ENCODE peak calls at places on chromosome 10, in seven cellular contexts. N is ovary, G is foreskin fibroblast, D is neural progenitor cell, X is hepatocyte, K is Peyer's patch, Z is cardiac muscle cell. S is an unnamed sample.

GRCh38 chr10:112554263-112554662 is 107.2 kb downstream of the VTI1A start:
- DNase-seq in N (no peak), G (no peak), D (no peak), X (no peak), K (no peak), Z (no peak), S (no peak)

GRCh38 chr10:29377333-29377961 is 88.6 kb downstream of the LYZL1 start:
- DNase-seq in N (no peak), G (peak; percentile 6), D (peak; percentile 29), X (peak; percentile 53), K (no peak), Z (peak; percentile 56), S (peak; percentile 59)

GRCh38 chr10:53702489-53702888 is 929.9 kb upstream of the MBL2 start:
- DNase-seq in N (no peak), G (no peak), D (no peak), X (no peak), K (no peak), Z (peak; percentile 87), S (no peak)

GRCh38 chr10:123134915-123135414 is 805 bp upstream of the HMX3 start:
- DNase-seq in N (no peak), G (no peak), D (peak; percentile 22), X (no peak), K (no peak), Z (no peak), S (no peak)

GRCh38 chr10:129593953-129594352 is 126.9 kb downstream of the MGMT start:
- DNase-seq in N (no peak), G (no peak), D (no peak), X (no peak), K (no peak), Z (no peak), S (peak; percentile 19)

GRCh38 chr10:43238462-43238861 is 28.4 kb downstream of the RASGEF1A start:
- DNase-seq in N (no peak), G (no peak), D (no peak), X (no peak), K (no peak), Z (no peak), S (no peak)

GRCh38 chr10:102917314-102917961 is 656 bp upstream of the CNNM2 start:
- DNase-seq in N (peak; percentile 77), G (peak; percentile 40), D (peak; percentile 95), X (peak; percentile 92), K (peak; percentile 87), Z (peak; percentile 89), S (peak; percentile 91)

GRCh38 chr10:4058514-4059029 is 273.6 kb upstream of the KLF6 start:
- DNase-seq in N (no peak), G (no peak), D (no peak), X (no peak), K (no peak), Z (no peak), S (no peak)

GRCh38 chr10:34489436-34489835 is 325.7 kb downstream of the PARD3 start:
- DNase-seq in N (no peak), G (no peak), D (no peak), X (no peak), K (no peak), Z (no peak), S (no peak)

GRCh38 chr10:36624551-36625100 is 500.8 kb upstream of the ANKRD30A start:
- DNase-seq in N (no peak), G (no peak), D (no peak), X (no peak), K (no peak), Z (no peak), S (no peak)

GRCh38 chr10:44458671-44459403 is 73.9 kb upstream of the CXCL12 start:
- DNase-seq in N (no peak), G (no peak), D (no peak), X (no peak), K (no peak), Z (no peak), S (no peak)

GRCh38 chr10:96043895-96044580 is 655 bp downstream of the CCNJ start:
- DNase-seq in N (peak; percentile 25), G (peak; percentile 45), D (peak; percentile 71), X (peak; percentile 65), K (peak; percentile 75), Z (peak; percentile 79), S (peak; percentile 69)

GRCh38 chr10:43403911-43404674 is 4.9 kb downstream of the HNRNPF start:
- DNase-seq in N (no peak), G (no peak), D (no peak), X (no peak), K (no peak), Z (no peak), S (no peak)

GRCh38 chr10:130026670-130027456 is 62.8 kb upstream of the EBF3 start:
- DNase-seq in N (no peak), G (no peak), D (no peak), X (no peak), K (no peak), Z (no peak), S (no peak)

GRCh38 chr10:25813511-25813910 is 120.5 kb upstream of the MYO3A start:
- DNase-seq in N (no peak), G (no peak), D (no peak), X (no peak), K (no peak), Z (no peak), S (no peak)

GRCh38 chr10:127148066-127148932 is 48.1 kb downstream of the INSYN2A start:
- DNase-seq in N (no peak), G (peak; percentile 87), D (no peak), X (no peak), K (no peak), Z (no peak), S (no peak)

GRCh38 chr10:95287281-95287680 is 3.5 kb downstream of the PDLIM1 start:
- DNase-seq in N (no peak), G (no peak), D (no peak), X (no peak), K (no peak), Z (no peak), S (no peak)

GRCh38 chr10:132036887-132037675 is 28.7 kb upstream of the JAKMIP3 start:
- DNase-seq in N (no peak), G (no peak), D (peak; percentile 56), X (no peak), K (no peak), Z (peak; percentile 26), S (no peak)

GRCh38 chr10:68550747-68551411 is 9.3 kb upstream of the TET1 start:
- DNase-seq in N (peak; percentile 18), G (peak; percentile 67), D (peak; percentile 87), X (peak; percentile 76), K (no peak), Z (peak; percentile 77), S (peak; percentile 89)

GRCh38 chr10:93844979-93845626 is 48.7 kb upstream of the SLC35G1 start:
- DNase-seq in N (no peak), G (no peak), D (no peak), X (no peak), K (no peak), Z (no peak), S (no peak)

GRCh38 chr10:59025981-59026730 is 150.3 kb upstream of the PHYHIPL start:
- DNase-seq in N (no peak), G (no peak), D (no peak), X (peak; percentile 18), K (no peak), Z (no peak), S (no peak)

GRCh38 chr10:5942471-5942870 is 34.9 kb downstream of the IL15RA start:
- DNase-seq in N (no peak), G (no peak), D (no peak), X (no peak), K (no peak), Z (no peak), S (no peak)

GRCh38 chr10:4865945-4866661 is 40.1 kb downstream of the AKR1E2 start:
- DNase-seq in N (no peak), G (no peak), D (no peak), X (no peak), K (no peak), Z (no peak), S (no peak)

GRCh38 chr10:72044417-72045041 is 43.8 kb downstream of the SPOCK2 start:
- DNase-seq in N (peak; percentile 67), G (no peak), D (peak; percentile 37), X (peak; percentile 50), K (no peak), Z (no peak), S (no peak)
- H3K4me3 ChIP-seq in N (no peak overlapping the region), G (no peak overlapping the region), D (no peak overlapping the region), X (no peak overlapping the region), K (no peak overlapping the region), Z (no peak overlapping the region), S (no peak overlapping the region)

GRCh38 chr10:79435271-79436065 is 10.0 kb downstream of the ZCCHC24 start:
- DNase-seq in N (peak; percentile 79), G (no peak), D (peak; percentile 41), X (no peak), K (no peak), Z (peak; percentile 48), S (no peak)
- H3K4me3 ChIP-seq in N (peak overlapping the region; percentile 40), G (peak overlapping the region; percentile 24), D (no peak overlapping the region), X (no peak overlapping the region), K (no peak overlapping the region), Z (no peak overlapping the region), S (no peak overlapping the region)

DNA sequence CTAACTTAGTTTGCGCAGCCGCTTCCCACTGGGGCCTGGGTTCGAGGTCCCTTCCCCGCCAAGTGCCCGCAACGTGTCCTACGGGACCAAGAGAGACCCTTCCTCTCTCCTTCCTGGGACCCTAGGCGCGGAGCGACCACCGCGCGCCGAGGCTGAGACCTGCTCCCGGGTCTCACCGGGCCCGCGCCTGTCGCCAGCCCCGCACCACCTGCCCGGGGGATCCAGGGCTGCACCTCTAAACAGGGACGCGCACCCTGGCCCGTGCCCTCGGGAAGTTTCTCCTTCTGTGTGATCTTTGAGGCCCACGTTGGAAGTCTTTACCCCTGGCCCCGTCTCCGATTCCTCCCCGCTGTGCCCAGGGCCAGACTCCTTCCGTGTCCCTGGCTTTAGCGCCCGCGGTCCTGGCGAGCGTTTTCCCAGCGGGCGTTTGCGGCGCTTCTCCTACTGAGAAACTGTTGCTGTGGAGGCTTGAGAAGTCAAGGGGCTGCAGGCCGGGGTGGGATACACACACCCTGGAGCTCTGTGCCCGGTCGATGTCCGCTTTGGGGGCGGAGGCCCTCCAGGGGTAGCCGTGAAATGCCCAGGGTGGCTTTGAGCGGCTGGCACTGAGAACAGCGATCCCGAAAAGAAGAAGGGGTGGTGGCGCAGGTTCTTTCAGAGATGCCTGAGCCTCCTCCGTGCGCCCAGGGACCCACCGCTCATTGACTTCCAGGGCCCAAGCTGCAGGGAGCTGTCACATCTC is 575 bp downstream of the PLPP4 start:
- DNase-seq in N (no peak), G (no peak), D (peak; percentile 32), X (no peak), K (no peak), Z (no peak), S (no peak)
- H3K4me3 ChIP-seq in N (peak overlapping the region; percentile 39), G (peak overlapping the region; percentile 47), D (peak overlapping the region; percentile 56), X (peak overlapping the region; percentile 36), K (peak overlapping the region; percentile 22), Z (peak overlapping the region; percentile 52), S (no peak overlapping the region)

DNA sequence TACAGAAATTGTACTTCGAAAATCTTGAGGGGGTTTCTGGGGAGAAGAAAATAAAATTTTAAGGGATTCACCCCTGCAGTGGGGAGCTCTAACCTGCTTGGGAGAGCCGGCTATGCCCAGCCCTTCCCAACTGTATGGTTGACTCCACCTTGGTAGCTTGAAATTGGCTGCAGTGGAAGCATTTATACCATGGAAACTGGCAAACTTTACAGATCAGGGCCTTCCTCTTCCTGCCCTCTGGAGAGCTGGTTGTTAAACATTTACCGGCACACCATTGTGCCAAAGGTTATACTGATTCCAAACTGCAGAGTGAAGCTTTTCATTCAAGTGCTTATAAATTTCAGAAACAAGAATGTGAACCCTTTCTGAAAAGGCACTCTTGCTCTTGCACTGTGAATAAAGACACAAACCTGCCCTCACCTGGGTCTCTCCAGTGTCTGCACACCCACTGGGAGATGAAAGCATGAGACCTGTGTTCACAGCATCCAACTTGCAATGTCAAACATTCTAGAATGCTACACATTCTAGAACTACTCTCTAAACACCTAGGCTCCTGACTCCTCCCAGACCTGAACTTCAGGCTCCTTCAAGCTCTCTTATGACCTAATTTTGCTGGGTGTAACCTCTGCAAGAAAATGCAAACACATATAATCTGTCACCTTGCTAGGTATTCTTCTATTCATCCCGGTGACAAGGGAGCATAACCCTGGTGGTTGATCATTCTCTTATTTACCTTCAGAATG is 44.7 kb downstream of the ABLIM1 start:
- DNase-seq in N (no peak), G (no peak), D (no peak), X (no peak), K (no peak), Z (no peak), S (no peak)
- H3K4me3 ChIP-seq in N (no peak overlapping the region), G (no peak overlapping the region), D (no peak overlapping the region), X (no peak overlapping the region), K (no peak overlapping the region), Z (no peak overlapping the region), S (no peak overlapping the region)